ENCODE peak calls at places on chromosomes 1 and 21, in ten cellular contexts. E is fibroblast of mammary gland; A is RWPE2; I is CD8-positive, alpha-beta T cell; Z is tibial nerve; S is fibroblast of pulmonary artery; O is WTC11; N is AG10803; U is epithelial cell of esophagus; J is prostate gland. D is an unnamed sample.

GRCh38 chr1:7567376-7567775 is 203.7 kb upstream of the VAMP3 start:
- DNase-seq in E (no peak), A (peak), I (no peak), Z (no peak), S (no peak), O (no peak), N (no peak), U (no peak), J (no peak), D (no peak)

GRCh38 chr1:160399544-160400283 is 650 bp upstream of the VANGL2 start:
- DNase-seq in E (no peak), A (no peak), I (no peak), Z (no peak), S (no peak), O (peak), N (no peak), U (no peak), J (no peak), D (peak)

GRCh38 chr1:233386336-233386735 is 58.8 kb downstream of the MAP3K21 start:
- DNase-seq in E (peak), A (no peak), I (no peak), Z (no peak), S (peak), O (no peak), N (no peak), U (peak), J (no peak), D (no peak)

GRCh38 chr1:234686035-234686434 is 76.1 kb upstream of the IRF2BP2 start:
- DNase-seq in E (peak), A (no peak), I (no peak), Z (no peak), S (no peak), O (no peak), N (no peak), U (no peak), J (no peak), D (no peak)

GRCh38 chr1:167755568-167756145 is 33.9 kb downstream of the MPZL1 start:
- DNase-seq in E (no peak), A (no peak), I (no peak), Z (no peak), S (no peak), O (no peak), N (no peak), U (no peak), J (no peak), D (no peak)

GRCh38 chr1:205337481-205337880 is 15.9 kb upstream of the NUAK2 start:
- DNase-seq in E (no peak), A (no peak), I (no peak), Z (no peak), S (no peak), O (no peak), N (no peak), U (no peak), J (no peak), D (no peak)

GRCh38 chr1:66506393-66506687 is 27.6 kb upstream of the SGIP1 start:
- DNase-seq in E (no peak), A (no peak), I (no peak), Z (no peak), S (no peak), O (no peak), N (no peak), U (no peak), J (no peak), D (no peak)

GRCh38 chr21:31670065-31670464 is 10.6 kb downstream of the SOD1 start:
- DNase-seq in E (no peak), A (no peak), I (no peak), Z (no peak), S (no peak), O (no peak), N (peak), U (no peak), J (no peak), D (no peak)

GRCh38 chr21:16535100-16535418 is 805.3 kb downstream of the USP25 start:
- DNase-seq in E (peak), A (no peak), I (no peak), Z (peak), S (peak), O (no peak), N (peak), U (peak), J (peak), D (no peak)

GRCh38 chr1:163796394-163796821 is 474.7 kb downstream of the NUF2 start:
- DNase-seq in E (peak), A (no peak), I (no peak), Z (no peak), S (peak), O (no peak), N (peak), U (peak), J (peak), D (no peak)

GRCh38 chr1:225658041-225658440 is 5.1 kb upstream of the ENAH start:
- DNase-seq in E (no peak), A (no peak), I (no peak), Z (no peak), S (peak), O (no peak), N (peak), U (no peak), J (no peak), D (no peak)

GRCh38 chr1:12496154-12496961 is 121.7 kb downstream of the DHRS3 start:
- DNase-seq in E (no peak), A (no peak), I (no peak), Z (no peak), S (peak), O (no peak), N (no peak), U (no peak), J (no peak), D (no peak)

GRCh38 chr1:60848583-60849188 is 233.7 kb upstream of the NFIA start:
- DNase-seq in E (peak), A (no peak), I (no peak), Z (no peak), S (peak), O (no peak), N (peak), U (peak), J (no peak), D (no peak)

GRCh38 chr1:109906160-109906838 is 4.3 kb upstream of the CSF1 start:
- DNase-seq in E (no peak), A (no peak), I (peak), Z (no peak), S (no peak), O (no peak), N (no peak), U (no peak), J (no peak), D (no peak)

GRCh38 chr1:17586172-17586963 is 46.9 kb downstream of the ARHGEF10L start:
- DNase-seq in E (peak), A (no peak), I (no peak), Z (no peak), S (peak), O (peak), N (peak), U (peak), J (no peak), D (no peak)

GRCh38 chr1:54356680-54357147 is 49.5 kb downstream of the SSBP3 start:
- DNase-seq in E (no peak), A (no peak), I (peak), Z (no peak), S (no peak), O (no peak), N (no peak), U (no peak), J (no peak), D (no peak)

GRCh38 chr1:160789702-160790611 is 6.0 kb upstream of the LY9 start:
- DNase-seq in E (no peak), A (no peak), I (no peak), Z (peak), S (no peak), O (no peak), N (no peak), U (no peak), J (no peak), D (no peak)

GRCh38 chr1:208206092-208206698 is 38.0 kb downstream of the PLXNA2 start:
- DNase-seq in E (no peak), A (no peak), I (no peak), Z (no peak), S (no peak), O (no peak), N (no peak), U (no peak), J (no peak), D (no peak)

GRCh38 chr1:107480548-107480947 is 339.7 kb downstream of the NTNG1 start:
- DNase-seq in E (no peak), A (no peak), I (no peak), Z (no peak), S (no peak), O (no peak), N (peak), U (no peak), J (no peak), D (no peak)

GRCh38 chr1:98078586-98078985 is 157.8 kb upstream of the DPYD start:
- DNase-seq in E (peak), A (no peak), I (no peak), Z (no peak), S (peak), O (no peak), N (no peak), U (no peak), J (no peak), D (no peak)

GRCh38 chr1:116474921-116475849 is 95.6 kb downstream of the CD58 start:
- DNase-seq in E (no peak), A (no peak), I (no peak), Z (no peak), S (no peak), O (no peak), N (no peak), U (no peak), J (no peak), D (no peak)

GRCh38 chr1:85656948-85657347 is 51.3 kb downstream of the ZNHIT6 start:
- DNase-seq in E (no peak), A (no peak), I (no peak), Z (no peak), S (no peak), O (no peak), N (no peak), U (peak), J (no peak), D (no peak)

GRCh38 chr21:45448810-45449657 is 44.1 kb downstream of the COL18A1 start:
- DNase-seq in E (no peak), A (no peak), I (no peak), Z (no peak), S (no peak), O (no peak), N (no peak), U (no peak), J (no peak), D (no peak)

GRCh38 chr1:165075725-165076370 is 280.7 kb downstream of the LMX1A start:
- DNase-seq in E (peak), A (no peak), I (no peak), Z (no peak), S (peak), O (peak), N (peak), U (peak), J (no peak), D (no peak)

GRCh38 chr21:42435401-42435800 is 31.7 kb downstream of the UBASH3A start:
- DNase-seq in E (no peak), A (no peak), I (no peak), Z (no peak), S (no peak), O (no peak), N (no peak), U (no peak), J (no peak), D (no peak)

GRCh38 chr1:54885237-54885679 is 1.7 kb downstream of the DHCR24 start:
- DNase-seq in E (no peak), A (no peak), I (no peak), Z (no peak), S (no peak), O (no peak), N (no peak), U (peak), J (no peak), D (no peak)

GRCh38 chr1:192559115-192560006 is 16.2 kb upstream of the RGS1 start:
- DNase-seq in E (peak), A (no peak), I (no peak), Z (no peak), S (peak), O (no peak), N (peak), U (peak), J (no peak), D (no peak)

GRCh38 chr1:84698718-84699117 is 8.5 kb upstream of the SSX2IP start:
- DNase-seq in E (peak), A (no peak), I (no peak), Z (no peak), S (peak), O (no peak), N (peak), U (peak), J (no peak), D (no peak)

GRCh38 chr1:66244429-66244828 is 289.5 kb upstream of the SGIP1 start:
- DNase-seq in E (peak), A (no peak), I (no peak), Z (no peak), S (no peak), O (no peak), N (peak), U (peak), J (no peak), D (no peak)

GRCh38 chr1:85200367-85200869 is 398 bp downstream of the SYDE2 start:
- DNase-seq in E (no peak), A (peak), I (no peak), Z (no peak), S (peak), O (peak), N (no peak), U (peak), J (peak), D (no peak)

GRCh38 chr1:102562380-102562779 is 545.9 kb downstream of the COL11A1 start:
- DNase-seq in E (no peak), A (no peak), I (no peak), Z (no peak), S (no peak), O (no peak), N (no peak), U (no peak), J (no peak), D (no peak)

DNA sequence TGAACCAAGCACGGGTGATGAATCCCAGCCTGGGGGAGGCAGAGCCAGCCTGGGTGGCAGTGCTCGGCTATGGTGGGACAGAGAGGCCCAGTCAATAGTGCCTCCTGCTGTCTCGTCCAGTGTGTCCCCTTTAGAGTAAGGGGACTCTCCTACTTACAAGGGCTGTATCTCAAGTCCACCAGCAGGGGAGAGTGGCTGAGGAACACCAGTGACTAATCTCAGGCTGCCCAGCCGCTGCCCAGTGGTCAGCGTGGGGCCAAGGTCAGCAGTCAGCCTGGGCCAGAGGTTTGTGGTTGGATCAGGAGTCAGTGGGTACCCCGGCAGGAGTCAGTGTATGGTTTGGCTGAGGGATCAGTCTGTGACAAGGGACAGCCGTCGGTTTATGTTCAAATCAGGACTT is 109.2 kb upstream of the RUNX3 start:
- DNase-seq in E (peak), A (no peak), I (no peak), Z (no peak), S (no peak), O (no peak), N (no peak), U (no peak), J (no peak), D (no peak)
- TF ChIP-seq CTCF in E (no peak), A (no peak), I (no peak), Z (no peak), S (no peak), O (no peak), N (no peak), U (no peak), J (no peak), D (peak)

GRCh38 chr1:224503161-224504118 is 68.8 kb upstream of the WDR26 start:
- DNase-seq in E (peak), A (peak), I (no peak), Z (peak), S (peak), O (peak), N (peak), U (peak), J (peak), D (peak)
- TF ChIP-seq CTCF in E (peak), A (no peak), I (no peak), Z (no peak), S (peak), O (no peak), N (peak), U (peak), J (no peak), D (peak)

DNA sequence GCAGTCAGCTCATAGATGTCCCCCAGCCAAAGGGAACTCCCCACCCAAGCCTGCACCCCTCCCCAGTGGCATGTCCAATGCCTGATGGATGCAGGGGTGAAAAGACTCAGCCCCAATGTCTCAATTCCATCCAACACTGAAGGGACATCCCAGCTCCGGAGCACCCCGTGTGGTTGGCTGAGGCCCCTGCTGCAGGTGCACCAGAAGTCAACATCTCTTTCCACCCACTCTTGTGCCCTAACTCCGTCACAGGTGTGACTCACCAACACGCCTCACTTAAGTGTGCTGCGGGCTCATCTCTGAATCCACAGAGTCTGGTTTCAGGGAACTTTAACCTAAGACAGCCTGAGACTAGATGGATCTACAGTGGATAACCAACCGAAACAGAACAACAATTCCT is 40.9 kb upstream of the ZBTB18 start:
- DNase-seq in E (peak), A (no peak), I (no peak), Z (no peak), S (no peak), O (peak), N (no peak), U (peak), J (no peak), D (no peak)
- TF ChIP-seq CTCF in E (no peak), A (no peak), I (no peak), Z (no peak), S (no peak), O (no peak), N (no peak), U (no peak), J (no peak), D (peak)

GRCh38 chr1:44294588-44295007 is 60.5 kb downstream of the ERI3 start:
- DNase-seq in E (peak), A (no peak), I (no peak), Z (peak), S (peak), O (peak), N (peak), U (no peak), J (no peak), D (no peak)
- TF ChIP-seq CTCF in E (peak), A (no peak), I (no peak), Z (no peak), S (peak), O (no peak), N (peak), U (peak), J (peak), D (peak)

GRCh38 chr1:119676571-119677206 is 28.6 kb upstream of the ZNF697 start:
- DNase-seq in E (peak), A (no peak), I (no peak), Z (peak), S (no peak), O (no peak), N (no peak), U (no peak), J (no peak), D (no peak)
- TF ChIP-seq CTCF in E (peak), A (no peak), I (no peak), Z (no peak), S (peak), O (no peak), N (peak), U (no peak), J (no peak), D (no peak)

GRCh38 chr1:183483224-183483623 is 10.9 kb downstream of the SMG7 start:
- DNase-seq in E (no peak), A (no peak), I (no peak), Z (no peak), S (no peak), O (no peak), N (no peak), U (no peak), J (no peak), D (no peak)

GRCh38 chr1:183480971-183481431 is 8.7 kb downstream of the SMG7 start:
- DNase-seq in E (peak), A (no peak), I (no peak), Z (no peak), S (peak), O (no peak), N (peak), U (peak), J (no peak), D (no peak)

GRCh38 chr1:183487686-183488442 is 15.6 kb downstream of the SMG7 start:
- DNase-seq in E (no peak), A (no peak), I (no peak), Z (no peak), S (no peak), O (no peak), N (no peak), U (no peak), J (no peak), D (no peak)

GRCh38 chr1:183484254-183484653 is 12.0 kb downstream of the SMG7 start:
- DNase-seq in E (no peak), A (no peak), I (no peak), Z (no peak), S (no peak), O (no peak), N (no peak), U (peak), J (no peak), D (no peak)
- TF ChIP-seq CTCF in E (no peak), A (peak), I (no peak), Z (no peak), S (no peak), O (no peak), N (no peak), U (peak), J (peak), D (peak)

GRCh38 chr1:113662097-113662496 is 97.2 kb downstream of the PHTF1 start:
- DNase-seq in E (no peak), A (no peak), I (no peak), Z (no peak), S (peak), O (no peak), N (no peak), U (no peak), J (no peak), D (no peak)

GRCh38 chr1:113657126-113657525 is 102.2 kb downstream of the PHTF1 start:
- DNase-seq in E (no peak), A (no peak), I (no peak), Z (no peak), S (no peak), O (no peak), N (no peak), U (no peak), J (no peak), D (no peak)

GRCh38 chr1:113657556-113658063 is 101.7 kb downstream of the PHTF1 start:
- DNase-seq in E (no peak), A (no peak), I (no peak), Z (no peak), S (no peak), O (no peak), N (no peak), U (no peak), J (no peak), D (no peak)

GRCh38 chr1:113660053-113660452 is 99.2 kb downstream of the PHTF1 start:
- DNase-seq in E (no peak), A (no peak), I (no peak), Z (no peak), S (peak), O (no peak), N (no peak), U (peak), J (no peak), D (no peak)

GRCh38 chr1:113659010-113659409 is 100.3 kb downstream of the PHTF1 start:
- DNase-seq in E (no peak), A (no peak), I (no peak), Z (no peak), S (no peak), O (no peak), N (no peak), U (no peak), J (no peak), D (no peak)
- TF ChIP-seq CTCF in E (no peak), A (no peak), I (no peak), Z (no peak), S (no peak), O (no peak), N (no peak), U (no peak), J (no peak), D (no peak)

GRCh38 chr1:3924871-3925655 is 25.0 kb upstream of the C1orf174 start:
- DNase-seq in E (peak), A (no peak), I (no peak), Z (no peak), S (no peak), O (no peak), N (no peak), U (peak), J (no peak), D (no peak)

GRCh38 chr1:3925762-3926161 is 25.7 kb upstream of the C1orf174 start:
- DNase-seq in E (no peak), A (no peak), I (no peak), Z (no peak), S (no peak), O (no peak), N (no peak), U (no peak), J (no peak), D (no peak)

GRCh38 chr1:3923378-3924185 is 23.5 kb upstream of the C1orf174 start:
- DNase-seq in E (no peak), A (no peak), I (no peak), Z (no peak), S (no peak), O (no peak), N (no peak), U (no peak), J (no peak), D (no peak)

GRCh38 chr1:3922851-3923250 is 22.8 kb upstream of the C1orf174 start:
- DNase-seq in E (no peak), A (no peak), I (no peak), Z (no peak), S (no peak), O (no peak), N (no peak), U (no peak), J (no peak), D (no peak)

GRCh38 chr1:3924186-3924815 is 24.2 kb upstream of the C1orf174 start:
- DNase-seq in E (no peak), A (no peak), I (no peak), Z (no peak), S (no peak), O (no peak), N (no peak), U (no peak), J (no peak), D (no peak)
- TF ChIP-seq CTCF in E (no peak), A (no peak), I (no peak), Z (no peak), S (no peak), O (no peak), N (no peak), U (no peak), J (no peak), D (no peak)

DNA sequence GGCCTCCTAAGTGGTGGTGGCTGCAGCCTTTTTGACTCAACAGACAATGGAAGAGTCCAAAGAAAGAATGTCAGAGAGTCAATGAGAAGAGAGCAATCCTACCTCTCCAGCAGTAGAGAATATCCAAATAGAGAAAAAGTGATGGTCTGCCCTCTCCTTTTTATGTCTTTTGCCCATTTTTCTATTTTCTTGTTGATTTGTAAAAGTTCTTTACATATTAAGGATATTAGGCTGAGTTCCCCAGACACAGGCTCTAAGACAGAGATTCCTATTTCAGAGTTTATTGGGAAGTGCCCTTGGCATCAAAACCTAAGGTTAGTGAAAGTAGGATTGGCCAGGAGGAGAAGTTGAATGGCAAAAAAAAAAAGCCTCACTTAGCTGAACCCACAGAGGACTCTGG is 20.3 kb upstream of the SLC30A1 start:
- DNase-seq in E (no peak), A (no peak), I (no peak), Z (no peak), S (no peak), O (no peak), N (no peak), U (no peak), J (no peak), D (no peak)
- TF ChIP-seq CTCF in E (no peak), A (no peak), I (no peak), Z (no peak), S (no peak), O (no peak), N (no peak), U (no peak), J (no peak), D (no peak)

D was measured in osteocyte.